ENCODE peak calls at places on chromosome 2, in four cellular contexts. One of them, this sample, is unnamed.

GRCh38 chr2:239359194-239359912 is 41.5 kb downstream of the HDAC4 start:
- DNase-seq in omental fat pad: peak; percentile 11
- DNase-seq in left lung: no peak
- DNase-seq in Peyer's patch: no peak
- DNase-seq in this sample: no peak

GRCh38 chr2:164479460-164479859 is 141.8 kb downstream of the GRB14 start:
- DNase-seq in omental fat pad: no peak
- DNase-seq in left lung: no peak
- DNase-seq in Peyer's patch: no peak
- DNase-seq in this sample: no peak

GRCh38 chr2:230874456-230874855 is 9.7 kb downstream of the ITM2C start:
- DNase-seq in Peyer's patch: peak; percentile 30
- DNase-seq in left lung: no peak
- DNase-seq in omental fat pad: no peak
- DNase-seq in this sample: no peak

GRCh38 chr2:71610671-71611070 is 157.3 kb downstream of the DYSF start:
- DNase-seq in omental fat pad: peak; percentile 19
- DNase-seq in Peyer's patch: peak; percentile 13
- DNase-seq in left lung: peak; percentile 22
- DNase-seq in this sample: no peak

GRCh38 chr2:18977409-18977808 is 381.0 kb downstream of the OSR1 start:
- DNase-seq in omental fat pad: no peak
- DNase-seq in left lung: no peak
- DNase-seq in Peyer's patch: no peak
- DNase-seq in this sample: no peak

GRCh38 chr2:111122631-111123421 is 2.1 kb downstream of the BCL2L11 start:
- DNase-seq in Peyer's patch: peak; percentile 81
- DNase-seq in left lung: peak; percentile 88
- DNase-seq in omental fat pad: peak; percentile 50
- DNase-seq in this sample: peak; percentile 75

GRCh38 chr2:175396696-175397095 is 215.2 kb upstream of the ATP5MC3 start:
- DNase-seq in left lung: no peak
- DNase-seq in Peyer's patch: no peak
- DNase-seq in omental fat pad: no peak
- DNase-seq in this sample: no peak

GRCh38 chr2:25928668-25929067 is 50.4 kb upstream of the ASXL2 start:
- DNase-seq in left lung: no peak
- DNase-seq in Peyer's patch: no peak
- DNase-seq in omental fat pad: no peak
- DNase-seq in this sample: no peak

GRCh38 chr2:145815933-145816332 is 1296.0 kb upstream of the ZEB2 start:
- DNase-seq in left lung: no peak
- DNase-seq in Peyer's patch: no peak
- DNase-seq in omental fat pad: no peak
- DNase-seq in this sample: no peak

GRCh38 chr2:120864981-120865380 is 129.3 kb downstream of the GLI2 start:
- DNase-seq in Peyer's patch: no peak
- DNase-seq in omental fat pad: no peak
- DNase-seq in left lung: no peak
- DNase-seq in this sample: no peak

GRCh38 chr2:82143343-82143742 is 1838.8 kb upstream of the LRRTM1 start:
- DNase-seq in Peyer's patch: no peak
- DNase-seq in omental fat pad: no peak
- DNase-seq in left lung: no peak
- DNase-seq in this sample: no peak

GRCh38 chr2:54401592-54401991 is 54.5 kb upstream of the SPTBN1 start:
- DNase-seq in left lung: no peak
- DNase-seq in Peyer's patch: no peak
- DNase-seq in omental fat pad: no peak
- DNase-seq in this sample: no peak

GRCh38 chr2:53234548-53234903 is 533.1 kb upstream of the CHAC2 start:
- DNase-seq in Peyer's patch: no peak
- DNase-seq in omental fat pad: no peak
- DNase-seq in left lung: no peak
- DNase-seq in this sample: no peak

GRCh38 chr2:235194351-235194750 is 242.5 kb downstream of the SH3BP4 start:
- DNase-seq in omental fat pad: no peak
- DNase-seq in left lung: no peak
- DNase-seq in Peyer's patch: no peak
- DNase-seq in this sample: no peak
- TF ChIP-seq CTCF in omental fat pad: no peak
- TF ChIP-seq CTCF in left lung: no peak
- TF ChIP-seq CTCF in Peyer's patch: no peak
- TF ChIP-seq CTCF in this sample: no peak

GRCh38 chr2:29526587-29527586 is 394.5 kb downstream of the ALK start:
- DNase-seq in Peyer's patch: no peak
- DNase-seq in left lung: no peak
- DNase-seq in omental fat pad: no peak
- DNase-seq in this sample: no peak
- TF ChIP-seq CTCF in Peyer's patch: no peak
- TF ChIP-seq CTCF in left lung: no peak
- TF ChIP-seq CTCF in omental fat pad: no peak
- TF ChIP-seq CTCF in this sample: no peak

DNA sequence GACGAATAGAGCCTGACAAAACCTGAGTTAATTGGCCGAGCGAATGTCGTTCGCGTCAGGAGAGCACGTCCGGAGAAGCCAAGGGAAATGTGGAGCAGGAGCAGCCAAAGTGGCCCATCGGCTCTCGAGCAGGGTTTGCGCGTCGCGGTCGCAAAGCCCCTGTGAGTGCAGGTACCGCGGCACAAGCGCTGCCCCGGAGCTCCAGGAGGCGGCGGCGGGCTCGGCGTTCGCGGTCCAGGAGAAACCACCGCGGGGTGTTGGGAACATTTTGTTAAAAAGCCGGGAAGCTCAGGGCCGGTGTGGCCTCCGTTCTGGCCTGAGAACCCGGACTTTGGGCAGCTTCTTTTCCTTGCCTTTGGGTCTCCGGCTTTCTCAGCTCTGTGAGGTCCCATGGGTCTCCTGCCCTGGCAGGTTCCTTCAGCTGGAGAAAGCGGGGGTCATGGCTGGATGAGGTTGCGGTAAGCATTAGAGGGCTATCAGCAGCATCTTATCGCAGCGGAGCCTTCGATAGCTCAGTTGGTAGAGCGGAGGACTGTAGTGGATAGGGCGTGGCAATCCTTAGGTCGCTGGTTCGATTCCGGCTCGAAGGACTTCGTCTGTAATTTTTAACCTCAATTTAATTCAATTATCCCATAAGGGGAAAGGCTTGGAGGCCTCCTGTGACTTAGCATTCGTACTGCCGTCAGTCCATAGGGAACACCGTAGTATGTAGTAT is 1.0 kb upstream of the AGBL5 start:
- DNase-seq in left lung: peak; percentile 89
- DNase-seq in Peyer's patch: peak; percentile 96
- DNase-seq in omental fat pad: peak; percentile 95
- DNase-seq in this sample: peak; percentile 85
- TF ChIP-seq CTCF in left lung: peak; percentile 31
- TF ChIP-seq CTCF in Peyer's patch: no peak
- TF ChIP-seq CTCF in omental fat pad: no peak
- TF ChIP-seq CTCF in this sample: peak; percentile 28

GRCh38 chr2:134668821-134669220 is 50.0 kb downstream of the TMEM163 start:
- DNase-seq in omental fat pad: no peak
- DNase-seq in left lung: peak; percentile 69
- DNase-seq in Peyer's patch: no peak
- DNase-seq in this sample: no peak

GRCh38 chr2:134669731-134670669 is 48.8 kb downstream of the TMEM163 start:
- DNase-seq in omental fat pad: no peak
- DNase-seq in Peyer's patch: no peak
- DNase-seq in left lung: peak; percentile 84
- DNase-seq in this sample: no peak

GRCh38 chr2:134667081-134667480 is 51.7 kb downstream of the TMEM163 start:
- DNase-seq in left lung: no peak
- DNase-seq in Peyer's patch: no peak
- DNase-seq in omental fat pad: no peak
- DNase-seq in this sample: no peak

GRCh38 chr2:134665729-134666506 is 52.9 kb downstream of the TMEM163 start:
- DNase-seq in omental fat pad: no peak
- DNase-seq in Peyer's patch: no peak
- DNase-seq in left lung: no peak
- DNase-seq in this sample: no peak

GRCh38 chr2:134667541-134667940 is 51.3 kb downstream of the TMEM163 start:
- DNase-seq in Peyer's patch: no peak
- DNase-seq in omental fat pad: no peak
- DNase-seq in left lung: no peak
- DNase-seq in this sample: no peak
- TF ChIP-seq CTCF in Peyer's patch: no peak
- TF ChIP-seq CTCF in omental fat pad: no peak
- TF ChIP-seq CTCF in left lung: no peak
- TF ChIP-seq CTCF in this sample: no peak